ENCODE peak calls at places on chromosomes 7 and 10, in eight cellular contexts. D is NCI-H226; F is sigmoid colon; M is stimulated activated CD4-positive, alpha-beta T cell treated with anti-CD3 and anti-CD28 coated beads, Interleukin-15, amount 100 ng/mL, for 1 hour; U is H4; C is iPS DF 19.7; X is left kidney; H is immature natural killer cell. T is an unnamed sample.

GRCh38 chr7:127858915-127859189 is 172.4 kb downstream of the LRRC4 start:
- DNase-seq in H (no peak), M (no peak), F (no peak), X (no peak), D (no peak), U (no peak), C (no peak), T (no peak)

GRCh38 chr10:71312840-71313789 is 5.9 kb upstream of the SLC29A3 start:
- DNase-seq in F (peak), U (no peak), X (no peak), H (no peak), M (no peak), D (no peak), C (no peak), T (peak)

GRCh38 chr10:63157845-63158624 is 24.9 kb downstream of the NRBF2 start:
- DNase-seq in D (peak), X (peak), U (peak), M (peak), H (peak), F (no peak), C (peak), T (no peak)

GRCh38 chr10:93579089-93579488 is 12.6 kb downstream of the FFAR4 start:
- DNase-seq in H (no peak), C (no peak), U (no peak), D (peak), M (no peak), X (no peak), F (no peak), T (no peak)

GRCh38 chr10:13816195-13816926 is 229.6 kb downstream of the PRPF18 start:
- DNase-seq in D (no peak), X (no peak), M (no peak), C (no peak), F (peak), H (no peak), U (peak), T (no peak)

GRCh38 chr7:156049366-156049765 is 237.1 kb upstream of the SHH start:
- DNase-seq in C (no peak), H (no peak), D (no peak), X (no peak), M (no peak), F (peak), U (peak), T (no peak)

GRCh38 chr7:130009848-130010688 is 41.1 kb downstream of the ZC3HC1 start:
- DNase-seq in U (peak), X (no peak), C (no peak), H (no peak), M (no peak), D (peak), F (peak), T (no peak)

GRCh38 chr10:110843031-110843430 is 28.7 kb upstream of the PDCD4 start:
- DNase-seq in U (no peak), D (no peak), F (peak), X (no peak), H (peak), M (no peak), C (no peak), T (no peak)

GRCh38 chr10:113993489-113993932 is 50.2 kb upstream of the ADRB1 start:
- DNase-seq in D (no peak), H (no peak), U (no peak), M (no peak), X (no peak), C (no peak), F (peak), T (no peak)

GRCh38 chr7:130210181-130210935 is 2.7 kb downstream of the SSMEM1 start:
- DNase-seq in D (no peak), M (no peak), F (no peak), C (no peak), H (no peak), U (no peak), X (no peak), T (no peak)

GRCh38 chr10:79313911-79314439 is 33.3 kb upstream of the PPIF start:
- DNase-seq in M (no peak), F (no peak), C (no peak), H (no peak), D (no peak), U (no peak), X (no peak), T (no peak)

T was measured in mesothelial cell of epicardium.